ENCODE peak calls at places on chromosome 4, in six cellular contexts. G, B, K, T, R and D are unnamed samples.

GRCh38 chr4:165384608-165385007 is 5.8 kb downstream of the CPE start:
- DNase-seq in G (no peak), R (no peak), K (no peak), T (no peak), B (no peak), D (no peak)

GRCh38 chr4:78534286-78534955 is 17.1 kb upstream of the ANXA3 start:
- DNase-seq in K (no peak), B (no peak), T (no peak), G (no peak), R (no peak), D (no peak)

GRCh38 chr4:40309250-40309774 is 25.8 kb upstream of the CHRNA9 start:
- DNase-seq in K (peak; percentile 87), R (peak; percentile 90), B (peak; percentile 95), G (peak; percentile 86), T (peak; percentile 84), D (peak; percentile 91)

GRCh38 chr4:84690481-84690880 is 107.6 kb downstream of the CDS1 start:
- DNase-seq in G (no peak), K (no peak), B (no peak), R (no peak), T (no peak), D (no peak)

GRCh38 chr4:158826057-158826456 is 57.2 kb downstream of the FNIP2 start:
- DNase-seq in G (no peak), B (no peak), T (no peak), R (no peak), K (no peak), D (no peak)

GRCh38 chr4:130689182-130689581 is 1593.2 kb downstream of the C4orf33 start:
- DNase-seq in R (no peak), K (no peak), B (no peak), G (no peak), T (no peak), D (no peak)

GRCh38 chr4:65839288-65839919 is 169.1 kb upstream of the EPHA5 start:
- DNase-seq in T (no peak), R (no peak), K (no peak), B (no peak), G (no peak), D (no peak)

GRCh38 chr4:169439244-169439643 is 168.5 kb upstream of the SH3RF1 start:
- DNase-seq in T (no peak), B (no peak), R (no peak), G (no peak), K (no peak), D (no peak)

GRCh38 chr4:180336494-180337090 is 1906.6 kb upstream of the TENM3 start:
- DNase-seq in B (no peak), R (no peak), T (no peak), K (no peak), G (no peak), D (no peak)

GRCh38 chr4:4461178-4461577 is 74.3 kb downstream of the NSG1 start:
- DNase-seq in G (no peak), R (no peak), T (no peak), K (no peak), B (no peak), D (no peak)

GRCh38 chr4:145774473-145774872 is 94.5 kb downstream of the C4orf51 start:
- DNase-seq in G (no peak), R (no peak), T (no peak), B (no peak), K (no peak), D (no peak)

GRCh38 chr4:145938618-145939177 is at the start of gene ZNF827:
- DNase-seq in K (peak; percentile 70), T (peak; percentile 56), R (no peak), G (peak; percentile 78), B (peak; percentile 59), D (peak; percentile 85)

GRCh38 chr4:110184124-110184790 is 14.2 kb downstream of the ELOVL6 start:
- DNase-seq in T (no peak), K (no peak), B (no peak), G (no peak), R (no peak), D (no peak)

GRCh38 chr4:137960371-137961050 is 281.6 kb downstream of the SLC7A11 start:
- DNase-seq in K (no peak), R (no peak), G (no peak), T (no peak), B (no peak), D (no peak)

GRCh38 chr4:25863347-25863784 is 578 bp upstream of the SEL1L3 start:
- DNase-seq in G (peak; percentile 45), R (no peak), K (no peak), T (no peak), B (peak; percentile 81), D (peak; percentile 88)

GRCh38 chr4:15232725-15233597 is 194.9 kb upstream of the C1QTNF7 start:
- DNase-seq in B (no peak), T (no peak), R (no peak), G (no peak), K (no peak), D (no peak)

GRCh38 chr4:121674696-121675095 is 22.1 kb downstream of the ANXA5 start:
- DNase-seq in K (no peak), T (no peak), G (no peak), R (no peak), B (no peak), D (no peak)

GRCh38 chr4:36349904-36350554 is 68.6 kb downstream of the DTHD1 start:
- DNase-seq in R (no peak), G (no peak), T (no peak), B (no peak), K (no peak), D (no peak)

GRCh38 chr4:110869114-110869513 is 246.2 kb upstream of the PITX2 start:
- DNase-seq in T (no peak), K (no peak), R (no peak), B (no peak), G (no peak), D (no peak)

GRCh38 chr4:82780398-82781231 is 18.0 kb downstream of the SCD5 start:
- DNase-seq in B (peak; percentile 85), K (peak; percentile 72), T (peak; percentile 82), G (no peak), R (peak; percentile 83), D (peak; percentile 77)

GRCh38 chr4:10403633-10404445 is 53.4 kb downstream of the ZNF518B start:
- DNase-seq in T (no peak), G (no peak), B (no peak), K (no peak), R (no peak), D (no peak)

GRCh38 chr4:36235306-36235705 is 9.0 kb downstream of the ARAP2 start:
- DNase-seq in G (peak; percentile 67), T (no peak), B (no peak), R (no peak), K (no peak), D (no peak)

GRCh38 chr4:25065451-25065850 is 34.7 kb upstream of the LGI2 start:
- DNase-seq in G (no peak), K (no peak), B (no peak), R (no peak), T (no peak), D (no peak)

GRCh38 chr4:83387922-83388676 is 53.5 kb upstream of the HPSE start:
- DNase-seq in G (no peak), T (no peak), K (peak; percentile 62), R (no peak), B (no peak), D (no peak)

GRCh38 chr4:146222313-146222712 is 8.0 kb downstream of the REELD1 start:
- DNase-seq in T (no peak), G (no peak), K (no peak), R (no peak), B (no peak), D (no peak)

GRCh38 chr4:48949518-48950207 is 36.4 kb upstream of the CWH43 start:
- DNase-seq in K (no peak), B (no peak), R (no peak), T (no peak), G (no peak), D (no peak)

GRCh38 chr4:27702710-27703431 is 842.2 kb downstream of the STIM2 start:
- DNase-seq in G (no peak), T (no peak), K (no peak), R (no peak), B (no peak), D (no peak)

DNA sequence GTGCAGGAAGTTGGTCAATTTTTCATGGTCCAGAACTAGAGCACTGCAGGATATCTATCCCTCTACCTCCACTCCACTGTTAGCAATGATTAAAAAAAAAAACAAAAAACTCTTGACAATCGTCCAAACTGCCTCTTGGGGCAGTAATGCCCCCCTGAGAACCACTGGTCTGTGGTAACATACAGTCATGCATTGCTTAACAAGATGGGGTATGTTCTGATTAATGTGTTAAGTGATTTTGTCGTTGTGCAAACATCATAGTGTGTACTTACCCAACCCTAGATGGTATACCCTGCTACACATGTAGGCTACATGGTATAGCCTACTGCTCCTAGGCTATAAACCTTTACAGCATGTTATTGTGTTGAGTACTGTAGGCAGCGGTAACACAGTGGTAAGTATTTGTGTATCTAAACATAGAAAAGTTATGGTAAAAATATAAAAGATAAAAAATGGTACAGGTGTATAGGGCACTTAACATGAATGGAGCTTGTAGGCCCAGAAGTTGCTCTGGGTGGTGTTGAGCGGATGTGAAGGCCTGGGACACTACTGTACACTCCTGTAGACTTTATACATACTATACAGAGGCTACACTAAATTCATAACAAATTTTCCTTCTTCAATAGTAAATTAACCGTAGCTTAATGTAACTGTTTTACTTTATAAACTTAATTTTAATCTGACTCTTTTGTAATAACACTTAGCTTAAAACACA is 34.1 kb downstream of the ART3 start:
- DNase-seq in T (no peak), K (no peak), B (no peak), G (no peak), R (no peak), D (no peak)
- TF ChIP-seq CTCF in T (no peak), K (no peak), B (no peak), G (peak; percentile 8), R (no peak), D (no peak)

DNA sequence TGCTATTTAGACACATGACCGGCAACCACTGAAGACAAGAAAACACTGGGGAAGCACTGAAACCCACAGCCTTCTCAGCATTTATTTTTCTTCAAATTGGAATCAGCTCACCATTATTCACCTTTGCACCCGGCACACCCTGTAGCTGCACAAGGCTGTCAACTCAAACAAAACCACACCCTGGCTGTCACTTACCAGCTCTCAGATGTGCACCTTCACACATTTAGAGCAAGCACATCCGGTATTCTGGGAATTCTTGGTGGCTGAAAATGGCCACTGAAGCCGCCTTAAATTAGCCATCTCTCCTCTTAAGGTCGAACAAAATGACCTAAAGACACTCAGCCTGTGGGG is 5.9 kb downstream of the ZFYVE28 start:
- DNase-seq in T (no peak), B (peak; percentile 40), R (no peak), K (no peak), G (peak; percentile 66), D (peak; percentile 92)
- H3K4me1 ChIP-seq in T (peaks cover 52% of the 10 kb centered on the region), B (peaks cover 48% of the 10 kb centered on the region), R (peaks cover 71% of the 10 kb centered on the region), K (peaks cover 27% of the 10 kb centered on the region), G (peaks cover 27% of the 10 kb centered on the region), D (peaks cover 31% of the 10 kb centered on the region)

GRCh38 chr4:7993671-7994070 is 54.0 kb upstream of the AFAP1 start:
- DNase-seq in T (no peak), K (no peak), B (no peak), R (no peak), G (no peak), D (no peak)
- H3K36me3 ChIP-seq in T (peaks cover 11% of the 10 kb centered on the region), K (no peaks in the 10 kb centered on the region), B (no peaks in the 10 kb centered on the region), R (no peaks in the 10 kb centered on the region), G (no peaks in the 10 kb centered on the region), D (no peaks in the 10 kb centered on the region)

DNA sequence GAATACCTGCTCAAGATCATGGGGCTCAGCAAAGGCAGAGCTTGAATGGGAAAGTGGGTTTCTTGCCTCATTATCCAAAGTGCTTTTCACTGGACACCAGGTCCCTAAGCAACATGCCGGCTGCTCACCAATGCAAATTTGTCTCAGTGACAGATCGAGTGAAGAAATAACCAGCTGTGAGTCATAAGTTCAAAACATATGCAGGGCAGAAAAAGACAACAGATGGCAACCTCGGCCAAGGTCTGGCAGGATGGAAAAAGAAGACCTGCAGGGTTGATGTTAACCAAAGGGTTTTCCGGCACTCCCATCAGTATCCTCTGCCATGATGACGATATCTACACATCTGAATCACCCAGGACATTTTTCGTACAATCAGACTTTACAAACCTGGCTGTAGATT is 124.1 kb downstream of the AFAP1 start:
- DNase-seq in R (no peak), T (no peak), K (no peak), B (no peak), G (no peak), D (no peak)
- TF ChIP-seq CTCF in R (no peak), T (no peak), K (no peak), B (no peak), G (no peak), D (no peak)